ENCODE peak calls at places on chromosome 18, in four cellular contexts. One of them, this sample, is unnamed.

GRCh38 chr18:61946449-61946848 is 53.6 kb upstream of the RNF152 start:
- DNase-seq in fibroblast of pulmonary artery: no peak
- DNase-seq in right atrium auricular region: no peak
- DNase-seq in activated naive CD4-positive, alpha-beta T cell treated with anti-CD3 and anti-CD28 coated beads, Interleukin-2, amount 50 U/mL, for 72 hours: no peak
- DNase-seq in this sample: no peak

GRCh38 chr18:63604791-63605567 is 17.8 kb downstream of the SERPINB13 start:
- DNase-seq in activated naive CD4-positive, alpha-beta T cell treated with anti-CD3 and anti-CD28 coated beads, Interleukin-2, amount 50 U/mL, for 72 hours: no peak
- DNase-seq in fibroblast of pulmonary artery: no peak
- DNase-seq in right atrium auricular region: no peak
- DNase-seq in this sample: no peak

GRCh38 chr18:51151568-51152511 is 45.6 kb downstream of the MEX3C start:
- DNase-seq in fibroblast of pulmonary artery: no peak
- DNase-seq in activated naive CD4-positive, alpha-beta T cell treated with anti-CD3 and anti-CD28 coated beads, Interleukin-2, amount 50 U/mL, for 72 hours: peak
- DNase-seq in right atrium auricular region: no peak
- DNase-seq in this sample: no peak

GRCh38 chr18:45954070-45954712 is 12.9 kb downstream of the EPG5 start:
- DNase-seq in fibroblast of pulmonary artery: peak
- DNase-seq in activated naive CD4-positive, alpha-beta T cell treated with anti-CD3 and anti-CD28 coated beads, Interleukin-2, amount 50 U/mL, for 72 hours: no peak
- DNase-seq in right atrium auricular region: no peak
- DNase-seq in this sample: no peak

GRCh38 chr18:28048612-28049011 is 128.3 kb downstream of the CDH2 start:
- DNase-seq in activated naive CD4-positive, alpha-beta T cell treated with anti-CD3 and anti-CD28 coated beads, Interleukin-2, amount 50 U/mL, for 72 hours: no peak
- DNase-seq in right atrium auricular region: no peak
- DNase-seq in fibroblast of pulmonary artery: no peak
- DNase-seq in this sample: no peak

GRCh38 chr18:494602-494983 is 5.9 kb downstream of the COLEC12 start:
- DNase-seq in right atrium auricular region: no peak
- DNase-seq in fibroblast of pulmonary artery: peak
- DNase-seq in activated naive CD4-positive, alpha-beta T cell treated with anti-CD3 and anti-CD28 coated beads, Interleukin-2, amount 50 U/mL, for 72 hours: no peak
- DNase-seq in this sample: no peak

GRCh38 chr18:23032030-23032582 is 99.0 kb downstream of the RBBP8 start:
- DNase-seq in fibroblast of pulmonary artery: peak
- DNase-seq in right atrium auricular region: no peak
- DNase-seq in activated naive CD4-positive, alpha-beta T cell treated with anti-CD3 and anti-CD28 coated beads, Interleukin-2, amount 50 U/mL, for 72 hours: no peak
- DNase-seq in this sample: no peak

GRCh38 chr18:46262856-46263255 is 158.7 kb downstream of the HAUS1 start:
- DNase-seq in activated naive CD4-positive, alpha-beta T cell treated with anti-CD3 and anti-CD28 coated beads, Interleukin-2, amount 50 U/mL, for 72 hours: no peak
- DNase-seq in fibroblast of pulmonary artery: no peak
- DNase-seq in right atrium auricular region: no peak
- DNase-seq in this sample: no peak

GRCh38 chr18:634551-635045 is 22.9 kb upstream of the TYMS start:
- DNase-seq in right atrium auricular region: no peak
- DNase-seq in fibroblast of pulmonary artery: no peak
- DNase-seq in activated naive CD4-positive, alpha-beta T cell treated with anti-CD3 and anti-CD28 coated beads, Interleukin-2, amount 50 U/mL, for 72 hours: no peak
- DNase-seq in this sample: no peak

GRCh38 chr18:28045176-28045810 is 131.6 kb downstream of the CDH2 start:
- DNase-seq in right atrium auricular region: no peak
- DNase-seq in fibroblast of pulmonary artery: peak
- DNase-seq in activated naive CD4-positive, alpha-beta T cell treated with anti-CD3 and anti-CD28 coated beads, Interleukin-2, amount 50 U/mL, for 72 hours: no peak
- DNase-seq in this sample: no peak

GRCh38 chr18:55446996-55447671 is 140.9 kb downstream of the TCF4 start:
- DNase-seq in fibroblast of pulmonary artery: no peak
- DNase-seq in right atrium auricular region: no peak
- DNase-seq in activated naive CD4-positive, alpha-beta T cell treated with anti-CD3 and anti-CD28 coated beads, Interleukin-2, amount 50 U/mL, for 72 hours: no peak
- DNase-seq in this sample: no peak

GRCh38 chr18:30623401-30624065 is 419.0 kb downstream of the DSC3 start:
- DNase-seq in fibroblast of pulmonary artery: no peak
- DNase-seq in right atrium auricular region: no peak
- DNase-seq in activated naive CD4-positive, alpha-beta T cell treated with anti-CD3 and anti-CD28 coated beads, Interleukin-2, amount 50 U/mL, for 72 hours: no peak
- DNase-seq in this sample: no peak

GRCh38 chr18:79611040-79611681 is 68.4 kb upstream of the CTDP1 start:
- DNase-seq in right atrium auricular region: peak
- DNase-seq in fibroblast of pulmonary artery: peak
- DNase-seq in activated naive CD4-positive, alpha-beta T cell treated with anti-CD3 and anti-CD28 coated beads, Interleukin-2, amount 50 U/mL, for 72 hours: no peak
- DNase-seq in this sample: peak

GRCh38 chr18:11999431-11999830 is 18.1 kb downstream of the IMPA2 start:
- DNase-seq in fibroblast of pulmonary artery: no peak
- DNase-seq in activated naive CD4-positive, alpha-beta T cell treated with anti-CD3 and anti-CD28 coated beads, Interleukin-2, amount 50 U/mL, for 72 hours: no peak
- DNase-seq in right atrium auricular region: no peak
- DNase-seq in this sample: no peak

GRCh38 chr18:48539406-48540328 is 836 bp downstream of the CTIF start:
- DNase-seq in activated naive CD4-positive, alpha-beta T cell treated with anti-CD3 and anti-CD28 coated beads, Interleukin-2, amount 50 U/mL, for 72 hours: peak
- DNase-seq in right atrium auricular region: peak
- DNase-seq in fibroblast of pulmonary artery: peak
- DNase-seq in this sample: peak

GRCh38 chr18:49250819-49251388 is 209.5 kb downstream of the DYM start:
- DNase-seq in fibroblast of pulmonary artery: peak
- DNase-seq in activated naive CD4-positive, alpha-beta T cell treated with anti-CD3 and anti-CD28 coated beads, Interleukin-2, amount 50 U/mL, for 72 hours: no peak
- DNase-seq in right atrium auricular region: no peak
- DNase-seq in this sample: no peak

GRCh38 chr18:29430416-29430815 is 1253.5 kb upstream of the CDH2 start:
- DNase-seq in right atrium auricular region: no peak
- DNase-seq in activated naive CD4-positive, alpha-beta T cell treated with anti-CD3 and anti-CD28 coated beads, Interleukin-2, amount 50 U/mL, for 72 hours: no peak
- DNase-seq in fibroblast of pulmonary artery: peak
- DNase-seq in this sample: no peak

GRCh38 chr18:62607708-62608428 is 85.0 kb downstream of the ZCCHC2 start:
- DNase-seq in right atrium auricular region: no peak
- DNase-seq in fibroblast of pulmonary artery: no peak
- DNase-seq in activated naive CD4-positive, alpha-beta T cell treated with anti-CD3 and anti-CD28 coated beads, Interleukin-2, amount 50 U/mL, for 72 hours: no peak
- DNase-seq in this sample: no peak

GRCh38 chr18:73509460-73509859 is 638.2 kb downstream of the FBXO15 start:
- DNase-seq in fibroblast of pulmonary artery: peak
- DNase-seq in activated naive CD4-positive, alpha-beta T cell treated with anti-CD3 and anti-CD28 coated beads, Interleukin-2, amount 50 U/mL, for 72 hours: no peak
- DNase-seq in right atrium auricular region: no peak
- DNase-seq in this sample: no peak

This sample was measured in ascending aorta.